ENCODE peak calls at places on chromosomes 7 and 10, in eight cellular contexts. F, D, Y, L, P, B, U and I are unnamed samples. For H3K27me3, the result is how much of the 10 kb centered on the place peaks cover.

GRCh38 chr10:86257683-86258082 is 108.9 kb downstream of the GRID1 start:
- DNase-seq in B (no peak), L (no peak), D (no peak), Y (no peak), P (no peak), U (no peak), F (no peak), I (peak)

GRCh38 chr7:14690075-14690474 is 212.5 kb downstream of the DGKB start:
- DNase-seq in F (no peak), U (no peak), P (no peak), D (no peak), B (no peak), Y (no peak), L (no peak), I (no peak)

GRCh38 chr10:118092209-118092608 is 45.5 kb upstream of the RAB11FIP2 start:
- DNase-seq in Y (no peak), U (no peak), F (no peak), B (no peak), D (no peak), P (no peak), L (no peak), I (no peak)

GRCh38 chr7:30652951-30653641 is 29.2 kb downstream of the CRHR2 start:
- DNase-seq in F (no peak), L (peak), D (no peak), Y (no peak), B (no peak), P (no peak), U (no peak), I (no peak)

GRCh38 chr7:6306471-6306870 is 34.0 kb upstream of the CYTH3 start:
- DNase-seq in D (no peak), P (no peak), U (peak), L (no peak), Y (peak), B (peak), F (no peak), I (no peak)

GRCh38 chr7:92695308-92696261 is 105.4 kb upstream of the FAM133B start:
- DNase-seq in U (peak), F (no peak), Y (peak), P (peak), B (peak), L (no peak), D (peak), I (peak)

GRCh38 chr10:77405771-77406241 is 231.8 kb downstream of the KCNMA1 start:
- DNase-seq in Y (peak), B (peak), L (peak), F (peak), P (peak), D (peak), U (peak), I (peak)

GRCh38 chr10:110504111-110504735 is 6.5 kb downstream of the DUSP5 start:
- DNase-seq in B (peak), Y (peak), F (peak), L (peak), P (no peak), U (peak), D (no peak), I (no peak)

GRCh38 chr7:55439627-55440026 is 74.5 kb downstream of the LANCL2 start:
- DNase-seq in Y (peak), B (no peak), D (no peak), U (peak), P (no peak), L (no peak), F (no peak), I (no peak)

GRCh38 chr7:8751557-8752231 is 318.3 kb downstream of the NXPH1 start:
- DNase-seq in P (peak), D (no peak), B (no peak), L (no peak), Y (no peak), F (no peak), U (no peak), I (no peak)

GRCh38 chr7:131327049-131327625 is 539 bp upstream of the MKLN1 start:
- DNase-seq in U (peak), F (peak), Y (peak), P (peak), B (peak), L (no peak), D (peak), I (peak)

GRCh38 chr7:48337012-48337621 is 165.9 kb downstream of the ABCA13 start:
- DNase-seq in P (no peak), B (peak), L (no peak), Y (peak), F (no peak), D (peak), U (peak), I (peak)

GRCh38 chr10:122053314-122053713 is 64.4 kb downstream of the TACC2 start:
- DNase-seq in D (no peak), P (no peak), L (peak), U (no peak), B (no peak), F (no peak), Y (no peak), I (no peak)

GRCh38 chr10:64444578-64444977 is 923.4 kb downstream of the REEP3 start:
- DNase-seq in L (no peak), D (no peak), U (no peak), P (no peak), F (no peak), B (no peak), Y (no peak), I (no peak)

GRCh38 chr10:650691-651615 is 38.5 kb downstream of the DIP2C start:
- DNase-seq in D (no peak), U (no peak), F (no peak), B (peak), L (peak), P (no peak), Y (peak), I (no peak)

GRCh38 chr10:68090586-68090985 is 15.5 kb upstream of the HERC4 start:
- DNase-seq in F (no peak), P (no peak), Y (no peak), D (no peak), U (no peak), L (no peak), B (no peak), I (no peak)

GRCh38 chr10:103519798-103520197 is 26.3 kb downstream of the NEURL1 start:
- DNase-seq in U (no peak), F (no peak), L (no peak), B (no peak), Y (no peak), D (no peak), P (no peak), I (no peak)

GRCh38 chr7:128903621-128904361 is 6.7 kb downstream of the KCP start:
- DNase-seq in U (no peak), B (no peak), F (no peak), Y (no peak), P (no peak), D (peak), L (peak), I (no peak)

GRCh38 chr7:140618291-140618690 is 22.3 kb downstream of the DENND2A start:
- DNase-seq in U (no peak), B (no peak), Y (no peak), P (no peak), L (no peak), F (no peak), D (no peak), I (no peak)

GRCh38 chr7:138127996-138128395 is 51.7 kb downstream of the AKR1D1 start:
- DNase-seq in F (no peak), P (no peak), L (no peak), Y (no peak), U (peak), B (no peak), D (no peak), I (no peak)

GRCh38 chr7:95104739-95105138 is 197.3 kb downstream of the PPP1R9A start:
- DNase-seq in U (peak), P (no peak), D (no peak), B (no peak), L (no peak), F (no peak), Y (no peak), I (no peak)

GRCh38 chr10:70772627-70773026 is 12.6 kb downstream of the TBATA start:
- DNase-seq in F (no peak), D (no peak), B (no peak), Y (no peak), U (no peak), P (no peak), L (no peak), I (no peak)

GRCh38 chr10:44154956-44155355 is 229.9 kb downstream of the CXCL12 start:
- DNase-seq in Y (no peak), B (no peak), L (no peak), F (no peak), D (no peak), U (no peak), P (no peak), I (no peak)

GRCh38 chr10:30056767-30057355 is 2.5 kb downstream of the JCAD start:
- DNase-seq in P (no peak), Y (no peak), L (no peak), F (no peak), B (peak), U (no peak), D (no peak), I (no peak)

GRCh38 chr10:71211053-71211452 is 1.3 kb upstream of the UNC5B start:
- DNase-seq in F (no peak), Y (no peak), B (no peak), D (no peak), U (no peak), L (no peak), P (no peak), I (no peak)

GRCh38 chr7:157667731-157668130 is 330.9 kb downstream of the DNAJB6 start:
- DNase-seq in F (no peak), U (no peak), P (no peak), L (peak), Y (no peak), B (no peak), D (no peak), I (no peak)

GRCh38 chr7:133529861-133530260 is 277.0 kb downstream of the EXOC4 start:
- DNase-seq in F (no peak), Y (no peak), D (no peak), U (no peak), L (no peak), P (no peak), B (no peak), I (no peak)

GRCh38 chr7:137003606-137004005 is 135.2 kb downstream of the CHRM2 start:
- DNase-seq in D (no peak), F (no peak), B (no peak), U (no peak), P (no peak), L (no peak), Y (no peak), I (no peak)

GRCh38 chr10:26824015-26824690 is 36.6 kb downstream of the ABI1 start:
- DNase-seq in B (no peak), D (no peak), P (no peak), U (no peak), Y (no peak), L (no peak), F (no peak), I (no peak)

GRCh38 chr7:135697276-135698049 is 30.5 kb downstream of the SLC13A4 start:
- DNase-seq in D (no peak), P (no peak), B (no peak), Y (no peak), U (no peak), F (no peak), L (no peak), I (peak)

GRCh38 chr7:106485919-106486318 is 175.0 kb downstream of the CCDC71L start:
- DNase-seq in D (no peak), P (no peak), L (no peak), B (peak), Y (no peak), U (no peak), F (no peak), I (no peak)

GRCh38 chr10:24350111-24350921 is 141.4 kb downstream of the KIAA1217 start:
- DNase-seq in B (peak), P (no peak), L (no peak), U (no peak), F (no peak), Y (peak), D (no peak), I (no peak)

DNA sequence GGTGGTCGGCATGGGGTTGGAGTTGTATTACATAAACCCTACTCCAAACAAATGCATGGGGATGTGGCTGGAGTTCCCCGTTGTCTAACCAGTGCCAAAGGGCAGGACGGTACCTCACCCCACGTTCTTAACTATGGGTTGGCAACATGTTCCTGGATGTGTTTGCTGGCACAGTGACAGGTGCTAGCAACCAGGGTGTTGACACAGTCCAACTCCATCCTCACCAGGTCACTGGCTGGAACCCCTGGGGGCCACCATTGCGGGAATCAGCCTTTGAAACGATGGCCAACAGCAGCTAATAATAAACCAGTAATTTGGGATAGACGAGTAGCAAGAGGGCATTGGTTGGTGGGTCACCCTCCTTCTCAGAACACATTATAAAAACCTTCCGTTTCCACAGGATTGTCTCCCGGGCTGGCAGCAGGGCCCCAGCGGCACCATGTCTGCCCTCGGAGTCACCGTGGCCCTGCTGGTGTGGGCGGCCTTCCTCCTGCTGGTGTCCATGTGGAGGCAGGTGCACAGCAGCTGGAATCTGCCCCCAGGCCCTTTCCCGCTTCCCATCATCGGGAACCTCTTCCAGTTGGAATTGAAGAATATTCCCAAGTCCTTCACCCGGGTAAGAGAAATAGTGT is at the start of gene CYP2E1:
- DNase-seq in P (no peak), F (no peak), U (no peak), Y (no peak), L (no peak), B (no peak), D (no peak), I (no peak)
- H3K27me3 ChIP-seq in P (half or more), F (under half), U (under half), Y (under half), L (under half), B (under half), D (under half), I (under half)

GRCh38 chr10:22853906-22854447 is 73.9 kb upstream of the ARMC3 start:
- DNase-seq in P (no peak), U (peak), F (no peak), B (no peak), Y (no peak), L (no peak), D (no peak), I (no peak)

GRCh38 chr10:22851865-22852239 is 76.0 kb upstream of the ARMC3 start:
- DNase-seq in B (no peak), L (no peak), Y (no peak), P (no peak), F (no peak), U (peak), D (no peak), I (no peak)

GRCh38 chr10:22854935-22855421 is 72.9 kb upstream of the ARMC3 start:
- DNase-seq in D (no peak), Y (peak), L (no peak), P (peak), F (no peak), B (no peak), U (no peak), I (no peak)

GRCh38 chr10:22852712-22853353 is 75.0 kb upstream of the ARMC3 start:
- DNase-seq in Y (no peak), D (no peak), F (no peak), L (no peak), B (no peak), P (no peak), U (no peak), I (no peak)

DNA sequence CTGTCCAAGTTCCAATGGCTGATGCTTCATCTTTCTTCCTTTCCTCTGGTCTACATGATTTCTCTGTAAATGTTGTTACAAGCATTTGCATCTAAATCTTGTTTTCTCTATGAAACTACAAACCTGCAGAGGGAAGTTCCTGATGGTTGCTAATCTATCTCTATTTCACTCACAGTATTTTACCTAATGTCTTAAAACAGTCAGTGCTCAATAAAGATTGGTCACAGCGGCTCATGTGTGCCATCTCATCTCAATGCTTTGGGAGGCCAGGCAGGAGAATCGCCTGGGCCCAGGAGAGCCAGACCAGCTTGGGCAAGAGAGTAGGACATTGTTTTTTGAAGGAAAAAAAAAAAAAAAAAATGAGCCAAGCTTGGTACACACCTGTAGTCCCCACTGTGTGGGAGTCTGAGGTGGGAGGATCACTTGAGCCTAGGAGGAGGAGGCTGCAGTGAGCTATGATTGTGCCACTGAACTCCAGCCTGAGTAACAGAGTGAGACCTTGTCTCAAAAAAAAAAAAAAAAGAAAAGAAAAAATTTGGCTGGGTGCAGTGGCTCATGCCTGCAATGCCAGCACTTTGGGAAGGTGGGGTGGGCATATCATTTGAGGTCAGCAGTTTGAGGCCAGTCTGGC is 71.3 kb upstream of the ARMC3 start:
- DNase-seq in D (no peak), Y (no peak), L (no peak), P (no peak), B (no peak), F (no peak), U (no peak), I (no peak)
- H3K27me3 ChIP-seq in D (under half), Y (under half), L (under half), P (under half), B (under half), F (under half), U (under half), I (under half)

DNA sequence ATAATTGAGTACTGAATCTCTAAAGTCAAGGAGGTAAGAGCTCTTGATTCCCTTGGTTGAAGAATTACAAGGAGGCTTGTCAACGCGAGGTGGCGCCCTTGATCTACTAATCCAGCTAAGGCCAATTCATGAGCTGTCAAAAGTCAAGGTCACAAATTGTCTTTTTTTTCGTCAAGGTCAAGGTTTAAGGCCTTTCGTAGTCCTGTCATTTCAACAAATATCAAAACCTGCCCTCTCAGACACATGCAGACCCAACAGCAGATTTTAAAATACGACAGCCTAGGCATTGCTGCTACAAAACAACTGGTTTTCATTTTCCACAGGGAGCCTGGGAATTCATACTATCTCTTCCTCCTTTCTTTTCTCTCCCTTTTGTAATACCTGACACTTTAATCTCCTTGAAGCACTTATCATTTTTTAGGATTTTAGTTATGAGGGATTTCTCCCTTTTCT is 3.6 kb downstream of the HOXA13 start:
- DNase-seq in D (peak), L (peak), P (peak), Y (peak), U (peak), F (peak), B (peak), I (peak)
- H3K27me3 ChIP-seq in D (half or more), L (under half), P (under half), Y (half or more), U (half or more), F (under half), B (under half), I (half or more)

GRCh38 chr10:101234333-101234732 is 5.1 kb upstream of the LBX1 start:
- DNase-seq in Y (no peak), U (no peak), F (no peak), D (no peak), L (no peak), P (no peak), B (no peak), I (no peak)
- H3K27me3 ChIP-seq in Y (half or more), U (half or more), F (under half), D (half or more), L (half or more), P (half or more), B (half or more), I (under half)

GRCh38 chr10:101060951-101061813 is 607 bp upstream of the KAZALD1 start:
- DNase-seq in B (peak), F (peak), Y (peak), U (peak), P (peak), L (peak), D (peak), I (peak)
- H3K27me3 ChIP-seq in B (under half), F (under half), Y (under half), U (under half), P (under half), L (under half), D (under half), I (under half)

GRCh38 chr10:124366343-124366742 is 52.4 kb downstream of the OAT start:
- DNase-seq in L (no peak), P (no peak), D (no peak), F (no peak), Y (no peak), B (no peak), U (no peak), I (no peak)
- H3K27me3 ChIP-seq in L (under half), P (half or more), D (under half), F (under half), Y (under half), B (half or more), U (under half), I (under half)

DNA sequence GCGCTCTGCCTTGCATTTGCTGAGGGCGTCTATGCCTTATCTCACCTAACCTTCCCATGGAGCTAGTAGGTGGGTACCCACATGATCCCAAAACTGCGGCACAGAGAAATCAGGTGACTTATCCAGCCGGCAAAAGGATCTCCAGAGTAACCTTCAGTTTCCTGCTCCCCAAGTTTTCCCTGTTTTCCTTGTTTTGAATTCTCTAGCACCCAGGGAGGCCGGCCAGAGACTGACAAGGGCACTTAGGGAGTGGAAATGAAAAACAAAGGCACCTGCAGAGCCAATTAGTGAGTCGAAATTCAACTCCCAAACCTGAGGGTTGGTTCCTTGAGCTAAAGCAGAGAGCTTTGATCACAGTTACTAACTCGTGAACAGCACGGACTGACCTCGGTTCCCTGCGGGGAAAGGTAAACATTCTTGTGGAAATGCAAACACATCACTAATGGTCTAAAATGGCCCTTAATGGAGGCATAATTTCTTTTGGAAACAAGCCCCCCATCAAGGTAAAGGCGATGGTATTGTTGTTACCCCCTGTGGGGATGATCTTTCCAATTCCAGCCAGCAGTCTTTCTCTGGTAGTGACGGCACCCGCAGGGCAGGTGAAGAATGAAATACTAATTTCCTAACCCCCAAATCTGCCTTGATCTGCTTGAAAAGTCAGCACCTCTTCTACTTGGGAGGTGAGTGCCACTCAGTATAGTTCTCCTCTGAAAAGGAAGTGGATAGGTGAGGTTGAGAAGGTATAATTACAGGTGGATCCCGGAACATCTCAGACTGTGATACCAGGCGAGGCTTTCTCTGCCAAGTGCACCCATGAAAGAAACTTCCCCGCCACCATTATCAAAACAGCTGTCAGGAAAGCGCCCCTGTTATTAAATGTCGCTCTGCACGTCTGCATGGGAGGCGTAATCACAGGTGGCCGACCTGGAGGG is 365.6 kb upstream of the AUTS2 start:
- DNase-seq in U (no peak), F (no peak), Y (no peak), L (no peak), D (peak), B (no peak), P (no peak), I (no peak)
- H3K27me3 ChIP-seq in U (under half), F (under half), Y (under half), L (under half), D (half or more), B (under half), P (under half), I (under half)